ENCODE peak calls at places on chromosomes 13 and 19, in four cellular contexts. One of them, this sample, is unnamed.
A peak's percentile ranks its signal among the peaks of the same experiment; 100 is the strongest.

GRCh38 chr19:12574036-12574435 is 22.8 kb upstream of the ZNF564 start:
- DNase-seq in uterus: no peak
- DNase-seq in left ventricle myocardium inferior: no peak
- DNase-seq in psoas muscle: no peak
- DNase-seq in this sample: no peak

GRCh38 chr13:113080901-113081521 is 24.6 kb upstream of the F7 start:
- DNase-seq in uterus: no peak
- DNase-seq in left ventricle myocardium inferior: no peak
- DNase-seq in psoas muscle: peak; percentile 38
- DNase-seq in this sample: no peak

GRCh38 chr13:105799155-105799554 is 736.3 kb downstream of the EFNB2 start:
- DNase-seq in uterus: no peak
- DNase-seq in left ventricle myocardium inferior: no peak
- DNase-seq in psoas muscle: no peak
- DNase-seq in this sample: no peak

GRCh38 chr13:87122551-87122950 is 548.6 kb upstream of the SLITRK5 start:
- DNase-seq in uterus: no peak
- DNase-seq in left ventricle myocardium inferior: no peak
- DNase-seq in psoas muscle: no peak
- DNase-seq in this sample: no peak

GRCh38 chr19:37362733-37363132 is 8.2 kb upstream of the ZNF527 start:
- DNase-seq in uterus: no peak
- DNase-seq in left ventricle myocardium inferior: no peak
- DNase-seq in psoas muscle: no peak
- DNase-seq in this sample: peak; percentile 90

GRCh38 chr13:22175815-22176214 is 504.9 kb downstream of the FGF9 start:
- DNase-seq in uterus: no peak
- DNase-seq in left ventricle myocardium inferior: no peak
- DNase-seq in psoas muscle: no peak
- DNase-seq in this sample: no peak

GRCh38 chr13:104460553-104460952 is 1394.3 kb upstream of the SLC10A2 start:
- DNase-seq in uterus: no peak
- DNase-seq in left ventricle myocardium inferior: no peak
- DNase-seq in psoas muscle: no peak
- DNase-seq in this sample: no peak

GRCh38 chr13:75541287-75541686 is 3.6 kb upstream of the COMMD6 start:
- DNase-seq in uterus: no peak
- DNase-seq in left ventricle myocardium inferior: no peak
- DNase-seq in psoas muscle: no peak
- DNase-seq in this sample: no peak

GRCh38 chr13:44884076-44884729 is 105.1 kb downstream of the NUFIP1 start:
- DNase-seq in uterus: no peak
- DNase-seq in left ventricle myocardium inferior: no peak
- DNase-seq in psoas muscle: no peak
- DNase-seq in this sample: no peak

GRCh38 chr19:15283141-15283885 is 49.0 kb downstream of the BRD4 start:
- DNase-seq in uterus: no peak
- DNase-seq in left ventricle myocardium inferior: no peak
- DNase-seq in psoas muscle: peak; percentile 91
- DNase-seq in this sample: peak; percentile 85

GRCh38 chr13:32045963-32046785 is 14.6 kb downstream of the FRY start:
- DNase-seq in uterus: peak; percentile 44
- DNase-seq in left ventricle myocardium inferior: no peak
- DNase-seq in psoas muscle: no peak
- DNase-seq in this sample: peak; percentile 7

DNA sequence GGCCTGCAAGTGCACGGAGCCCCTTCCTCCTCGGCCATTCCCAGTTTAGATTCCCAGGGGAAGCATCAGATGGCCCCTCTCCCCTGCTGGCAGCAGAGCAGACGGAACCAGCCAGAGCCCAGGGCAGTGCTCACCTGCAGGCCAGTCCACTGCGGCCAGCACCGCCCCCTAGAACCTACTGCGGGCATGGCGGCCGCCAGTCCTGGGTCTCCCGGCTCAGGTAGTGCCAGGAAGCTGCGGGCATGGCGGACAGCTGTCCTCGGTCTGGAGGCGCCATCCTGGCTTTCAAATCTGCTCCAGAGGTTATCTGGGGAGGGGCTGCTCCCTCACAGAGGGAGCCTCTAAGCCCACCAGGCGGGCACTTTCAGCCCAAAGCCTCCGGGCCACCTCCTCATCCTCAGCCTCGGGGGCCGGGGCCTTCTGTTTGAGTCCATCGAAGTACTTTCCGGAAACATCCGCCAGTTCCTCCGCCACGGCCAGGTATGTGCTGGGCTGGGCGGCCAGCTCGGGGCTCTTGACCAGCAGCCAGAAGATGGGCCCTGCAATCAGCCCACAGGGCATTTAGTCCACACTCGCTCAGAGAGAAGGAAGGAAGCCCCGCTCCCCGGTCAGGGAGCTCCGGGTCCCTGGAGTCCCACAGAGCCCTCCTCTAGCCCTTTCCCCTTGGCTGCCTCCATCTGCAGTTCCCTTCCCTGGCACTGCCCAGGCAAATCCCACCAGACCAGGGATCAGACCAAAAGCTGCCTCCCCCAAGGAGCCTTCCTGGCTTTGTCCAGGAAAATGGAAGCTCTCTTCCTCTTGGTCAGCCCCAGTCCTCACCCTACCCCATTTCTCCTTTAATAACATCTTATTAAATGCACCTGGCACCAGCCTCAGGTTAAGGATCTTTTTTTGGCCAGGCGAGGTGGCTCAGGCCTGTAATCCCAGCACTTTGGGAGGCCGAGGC is 7.0 kb upstream of the GP6 start:
- DNase-seq in uterus: no peak
- DNase-seq in left ventricle myocardium inferior: no peak
- DNase-seq in psoas muscle: no peak
- DNase-seq in this sample: no peak
- TF ChIP-seq CTCF in uterus: no peak
- TF ChIP-seq CTCF in left ventricle myocardium inferior: no peak
- TF ChIP-seq CTCF in psoas muscle: no peak
- TF ChIP-seq CTCF in this sample: no peak

GRCh38 chr19:43779147-43779819 is 1.5 kb downstream of the KCNN4 start:
- DNase-seq in uterus: no peak
- DNase-seq in left ventricle myocardium inferior: peak; percentile 36
- DNase-seq in psoas muscle: peak; percentile 35
- DNase-seq in this sample: no peak

GRCh38 chr19:43779820-43780219 is 953 bp downstream of the KCNN4 start:
- DNase-seq in uterus: no peak
- DNase-seq in left ventricle myocardium inferior: no peak
- DNase-seq in psoas muscle: no peak
- DNase-seq in this sample: no peak

GRCh38 chr19:43780706-43781525 is at the start of gene KCNN4:
- DNase-seq in uterus: no peak
- DNase-seq in left ventricle myocardium inferior: no peak
- DNase-seq in psoas muscle: no peak
- DNase-seq in this sample: no peak

GRCh38 chr19:43777163-43777700 is 3.5 kb downstream of the KCNN4 start:
- DNase-seq in uterus: no peak
- DNase-seq in left ventricle myocardium inferior: no peak
- DNase-seq in psoas muscle: peak; percentile 53
- DNase-seq in this sample: no peak

DNA sequence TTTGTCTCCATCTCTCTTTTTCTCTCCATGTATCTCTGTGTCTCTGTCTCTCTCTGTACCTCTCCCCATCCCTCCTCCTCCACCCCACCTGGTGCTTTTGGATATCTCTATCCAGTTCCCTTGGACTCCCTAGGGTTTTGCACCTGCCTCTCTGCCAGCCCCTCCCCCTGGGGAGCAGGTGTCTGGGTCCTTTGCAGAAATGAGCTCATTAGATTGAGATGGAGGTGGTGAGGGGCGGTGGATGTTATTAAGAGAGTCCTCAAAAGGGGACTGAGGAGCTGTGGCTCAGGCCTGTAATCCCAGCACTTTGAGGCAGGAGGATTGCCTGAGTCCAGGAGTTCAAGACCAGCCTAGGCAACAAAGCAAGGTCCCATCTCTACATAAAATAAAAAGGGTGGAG is 2.1 kb downstream of the KCNN4 start:
- DNase-seq in uterus: no peak
- DNase-seq in left ventricle myocardium inferior: no peak
- DNase-seq in psoas muscle: no peak
- DNase-seq in this sample: no peak
- H3K27ac ChIP-seq in uterus: no peak overlapping the region
- H3K27ac ChIP-seq in left ventricle myocardium inferior: no peak overlapping the region
- H3K27ac ChIP-seq in psoas muscle: no peak overlapping the region
- H3K27ac ChIP-seq in this sample: no peak overlapping the region

GRCh38 chr13:28699246-28699645 is 19.5 kb downstream of the SLC46A3 start:
- DNase-seq in uterus: no peak
- DNase-seq in left ventricle myocardium inferior: no peak
- DNase-seq in psoas muscle: no peak
- DNase-seq in this sample: no peak
- H3K4me1 ChIP-seq in uterus: no peaks in the 10 kb centered on the region
- H3K4me1 ChIP-seq in left ventricle myocardium inferior: no peaks in the 10 kb centered on the region
- H3K4me1 ChIP-seq in psoas muscle: no peaks in the 10 kb centered on the region
- H3K4me1 ChIP-seq in this sample: no peaks in the 10 kb centered on the region

GRCh38 chr13:36512771-36513170 is 80.5 kb downstream of the CCNA1 start:
- DNase-seq in uterus: no peak
- DNase-seq in left ventricle myocardium inferior: no peak
- DNase-seq in psoas muscle: no peak
- DNase-seq in this sample: no peak

GRCh38 chr13:36509369-36509768 is 77.1 kb downstream of the CCNA1 start:
- DNase-seq in uterus: no peak
- DNase-seq in left ventricle myocardium inferior: no peak
- DNase-seq in psoas muscle: no peak
- DNase-seq in this sample: no peak
- TF ChIP-seq CTCF in uterus: no peak
- TF ChIP-seq CTCF in left ventricle myocardium inferior: no peak
- TF ChIP-seq CTCF in psoas muscle: no peak
- TF ChIP-seq CTCF in this sample: no peak

DNA sequence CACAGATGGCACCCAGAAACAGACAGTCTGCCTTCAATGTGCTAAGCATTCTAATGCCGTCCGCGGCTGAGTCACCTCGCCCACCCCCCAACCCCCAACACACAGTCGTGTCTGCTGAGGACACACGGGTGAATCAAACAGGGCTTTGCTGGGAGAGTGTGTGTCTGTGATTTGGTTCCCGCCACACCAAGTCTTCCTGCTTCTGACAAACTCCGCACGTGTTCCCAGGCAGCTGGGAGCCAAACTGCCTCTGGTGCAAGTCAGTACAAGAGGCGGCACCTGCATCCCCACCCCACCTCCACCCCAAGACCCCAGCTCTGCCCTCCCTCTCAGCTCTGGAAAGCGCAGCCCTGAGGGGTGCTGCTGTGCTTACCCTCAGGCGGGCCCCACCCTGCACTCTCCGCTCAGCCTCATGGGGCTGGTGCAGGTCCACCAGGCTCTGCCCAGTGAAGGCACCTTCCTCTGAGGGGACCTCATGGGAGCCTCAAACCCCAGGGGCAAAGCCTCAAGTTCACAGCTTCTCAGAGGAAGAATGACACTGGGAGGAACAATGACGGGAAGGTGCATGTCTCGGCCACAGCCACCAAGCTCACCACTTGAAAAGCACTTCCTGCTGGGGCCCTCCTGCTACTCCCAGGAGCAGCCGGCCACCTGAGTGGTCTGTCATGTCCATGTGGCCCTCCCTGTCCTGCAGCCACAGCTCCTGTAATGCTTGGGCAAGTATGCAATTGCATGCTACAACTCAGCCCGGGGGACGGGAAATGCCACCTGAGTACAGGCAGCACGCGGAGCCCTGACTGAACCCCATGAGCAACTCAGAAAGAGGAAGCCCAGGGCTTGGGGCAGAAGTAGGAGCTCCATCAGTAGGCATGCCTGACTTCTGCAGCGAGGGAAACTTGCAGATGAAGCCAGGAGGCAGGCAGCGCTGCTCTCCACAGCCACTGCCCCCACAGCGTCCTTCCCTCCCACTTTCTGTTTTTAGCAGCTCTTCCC is 15.1 kb upstream of the SLC35E1 start:
- DNase-seq in uterus: no peak
- DNase-seq in left ventricle myocardium inferior: no peak
- DNase-seq in psoas muscle: no peak
- DNase-seq in this sample: peak; percentile 44
- H3K27ac ChIP-seq in uterus: peak overlapping the region; percentile 59
- H3K27ac ChIP-seq in left ventricle myocardium inferior: peak overlapping the region; percentile 77
- H3K27ac ChIP-seq in psoas muscle: peak overlapping the region; percentile 93
- H3K27ac ChIP-seq in this sample: no peak overlapping the region

DNA sequence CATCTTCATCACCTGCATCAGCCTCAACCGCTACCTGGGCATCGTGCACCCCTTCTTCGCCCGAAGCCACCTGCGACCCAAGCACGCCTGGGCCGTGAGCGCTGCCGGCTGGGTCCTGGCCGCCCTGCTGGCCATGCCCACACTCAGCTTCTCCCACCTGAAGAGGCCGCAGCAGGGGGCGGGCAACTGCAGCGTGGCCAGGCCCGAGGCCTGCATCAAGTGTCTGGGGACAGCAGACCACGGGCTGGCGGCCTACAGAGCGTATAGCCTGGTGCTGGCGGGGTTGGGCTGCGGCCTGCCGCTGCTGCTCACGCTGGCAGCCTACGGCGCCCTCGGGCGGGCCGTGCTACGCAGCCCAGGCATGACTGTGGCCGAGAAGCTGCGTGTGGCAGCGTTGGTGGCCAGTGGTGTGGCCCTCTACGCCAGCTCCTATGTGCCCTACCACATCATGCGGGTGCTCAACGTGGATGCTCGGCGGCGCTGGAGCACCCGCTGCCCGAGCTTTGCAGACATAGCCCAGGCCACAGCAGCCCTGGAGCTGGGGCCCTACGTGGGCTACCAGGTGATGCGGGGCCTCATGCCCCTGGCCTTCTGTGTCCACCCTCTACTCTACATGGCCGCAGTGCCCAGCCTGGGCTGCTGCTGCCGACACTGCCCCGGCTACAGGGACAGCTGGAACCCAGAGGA is 2.6 kb downstream of the P2RY11 start:
- DNase-seq in uterus: no peak
- DNase-seq in left ventricle myocardium inferior: no peak
- DNase-seq in psoas muscle: peak; percentile 53
- DNase-seq in this sample: no peak
- H3K4me1 ChIP-seq in uterus: peaks cover 5% of the 10 kb centered on the region
- H3K4me1 ChIP-seq in left ventricle myocardium inferior: peaks cover 28% of the 10 kb centered on the region
- H3K4me1 ChIP-seq in psoas muscle: peaks cover 27% of the 10 kb centered on the region
- H3K4me1 ChIP-seq in this sample: peaks cover 6% of the 10 kb centered on the region

DNA sequence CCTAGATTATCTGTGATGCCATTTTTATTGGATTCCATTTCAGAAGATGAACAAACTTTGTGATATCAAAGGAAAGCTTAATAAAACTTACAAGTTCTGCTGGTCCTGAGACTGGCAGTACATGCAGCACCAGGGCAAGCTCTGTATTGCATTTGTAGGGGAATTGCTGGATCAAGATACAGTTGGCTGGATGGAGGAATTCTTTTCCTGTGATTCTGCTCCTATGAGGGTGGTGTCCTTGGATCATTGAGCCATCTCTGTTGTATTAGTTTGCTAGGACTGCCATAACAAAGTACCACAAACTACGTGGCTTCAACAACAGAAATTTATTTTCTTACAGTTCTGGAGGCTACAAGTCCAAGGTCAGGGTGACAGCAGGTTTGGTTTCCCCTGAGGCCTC is 33.9 kb upstream of the CSNK1A1L start:
- DNase-seq in uterus: no peak
- DNase-seq in left ventricle myocardium inferior: no peak
- DNase-seq in psoas muscle: no peak
- DNase-seq in this sample: no peak
- TF ChIP-seq CTCF in uterus: no peak
- TF ChIP-seq CTCF in left ventricle myocardium inferior: no peak
- TF ChIP-seq CTCF in psoas muscle: no peak
- TF ChIP-seq CTCF in this sample: no peak

This sample was measured in thyroid gland.